ENCODE peak calls at places on chromosome 13, in ten cellular contexts. K, Z, U, E, I, M, T, L, O and F are unnamed samples. For H3K4me1, the result is how much of the 10 kb centered on the place peaks cover.

GRCh38 chr13:98536729-98537128 is 40.2 kb downstream of the STK24 start:
- DNase-seq in U (no peak), T (no peak), E (peak), Z (no peak), L (no peak), M (no peak), O (no peak), I (no peak), K (no peak), F (no peak)

GRCh38 chr13:52428295-52428694 is 22.1 kb downstream of the VPS36 start:
- DNase-seq in O (no peak), L (no peak), T (no peak), M (no peak), I (no peak), K (peak), E (no peak), U (no peak), Z (no peak), F (peak)

GRCh38 chr13:77310579-77311279 is 16.2 kb downstream of the MYCBP2 start:
- DNase-seq in K (peak), T (no peak), O (no peak), L (no peak), M (no peak), Z (no peak), I (no peak), E (no peak), U (no peak), F (no peak)

GRCh38 chr13:30618186-30618937 is 642 bp downstream of the USPL1 start:
- DNase-seq in L (peak), M (no peak), Z (peak), O (no peak), U (peak), E (peak), I (no peak), K (peak), T (no peak), F (peak)

GRCh38 chr13:33524086-33524485 is 238.5 kb upstream of the STARD13 start:
- DNase-seq in I (no peak), Z (no peak), L (no peak), U (no peak), T (no peak), O (no peak), K (peak), E (no peak), M (no peak), F (no peak)

GRCh38 chr13:83377486-83377885 is 504.8 kb downstream of the SLITRK1 start:
- DNase-seq in I (no peak), O (no peak), Z (no peak), M (no peak), E (no peak), L (no peak), U (no peak), T (no peak), K (no peak), F (no peak)

GRCh38 chr13:114115191-114115671 is 17.2 kb downstream of the RASA3 start:
- DNase-seq in T (no peak), Z (peak), O (peak), M (no peak), I (no peak), K (peak), E (peak), L (no peak), U (peak), F (peak)

GRCh38 chr13:110518571-110518970 is 43.0 kb downstream of the RAB20 start:
- DNase-seq in L (no peak), M (no peak), E (peak), T (no peak), K (no peak), O (no peak), Z (peak), U (no peak), I (no peak), F (peak)

GRCh38 chr13:63741029-63741813 is 2325.6 kb upstream of the PCDH20 start:
- DNase-seq in Z (no peak), L (no peak), U (peak), I (peak), O (no peak), K (no peak), E (peak), T (no peak), M (no peak), F (no peak)

GRCh38 chr13:38494445-38494844 is 144.8 kb downstream of the UFM1 start:
- DNase-seq in K (no peak), O (no peak), Z (no peak), L (no peak), U (no peak), M (no peak), E (no peak), I (no peak), T (no peak), F (no peak)

GRCh38 chr13:112103971-112104872 is 37.3 kb downstream of the SOX1 start:
- DNase-seq in O (no peak), L (no peak), M (peak), Z (no peak), U (no peak), K (no peak), I (peak), E (peak), T (peak), F (no peak)

GRCh38 chr13:98279473-98280175 is 102.6 kb upstream of the RNF113B start:
- DNase-seq in I (no peak), T (no peak), K (peak), U (no peak), M (no peak), O (no peak), E (no peak), L (no peak), Z (no peak), F (no peak)

GRCh38 chr13:34657716-34658115 is 284.4 kb upstream of the NBEA start:
- DNase-seq in K (no peak), L (no peak), M (no peak), O (no peak), I (no peak), U (no peak), E (no peak), Z (no peak), T (no peak), F (no peak)

GRCh38 chr13:64855506-64855905 is 2374.6 kb downstream of the PCDH9 start:
- DNase-seq in Z (no peak), L (no peak), E (no peak), O (no peak), M (no peak), I (no peak), K (peak), U (no peak), T (no peak), F (no peak)

GRCh38 chr13:59776924-59777690 is 386.6 kb downstream of the DIAPH3 start:
- DNase-seq in L (no peak), E (no peak), O (no peak), U (no peak), K (peak), T (no peak), I (no peak), Z (no peak), M (no peak), F (no peak)

GRCh38 chr13:72180253-72180952 is 313.4 kb upstream of the DACH1 start:
- DNase-seq in L (no peak), T (peak), E (no peak), O (no peak), U (no peak), K (no peak), I (no peak), Z (no peak), M (no peak), F (no peak)

GRCh38 chr13:94143624-94144350 is 335.7 kb downstream of the DCT start:
- DNase-seq in K (no peak), U (no peak), E (no peak), L (no peak), I (no peak), T (peak), O (no peak), Z (no peak), M (peak), F (no peak)

GRCh38 chr13:77952276-77952675 is 33.6 kb upstream of the EDNRB start:
- DNase-seq in L (no peak), I (no peak), T (peak), O (no peak), U (no peak), K (no peak), M (no peak), Z (no peak), E (no peak), F (no peak)

GRCh38 chr13:113415825-113416224 is 37.5 kb downstream of the ADPRHL1 start:
- DNase-seq in Z (no peak), E (no peak), L (no peak), T (no peak), M (no peak), I (no peak), U (no peak), K (no peak), O (no peak), F (no peak)

GRCh38 chr13:61151062-61151461 is 264.6 kb downstream of the PCDH20 start:
- DNase-seq in I (no peak), O (no peak), E (no peak), K (no peak), L (no peak), M (no peak), Z (no peak), U (no peak), T (peak), F (no peak)

GRCh38 chr13:23651887-23652286 is 81.7 kb downstream of the TNFRSF19 start:
- DNase-seq in I (no peak), E (no peak), U (no peak), Z (no peak), L (no peak), T (no peak), K (no peak), O (no peak), M (no peak), F (no peak)

GRCh38 chr13:34347784-34348573 is 530.0 kb downstream of the RFC3 start:
- DNase-seq in E (no peak), M (no peak), L (peak), I (no peak), U (no peak), T (peak), K (no peak), Z (peak), O (no peak), F (peak)

GRCh38 chr13:60990032-60990733 is 425.5 kb downstream of the PCDH20 start:
- DNase-seq in L (no peak), T (peak), I (no peak), O (no peak), U (no peak), M (peak), Z (no peak), E (no peak), K (no peak), F (peak)

GRCh38 chr13:57418067-57418677 is 213.4 kb upstream of the PCDH17 start:
- DNase-seq in U (no peak), E (no peak), K (no peak), I (no peak), M (no peak), O (no peak), Z (no peak), L (no peak), T (no peak), F (no peak)

GRCh38 chr13:49669735-49670309 is 21.5 kb downstream of the EBPL start:
- DNase-seq in L (peak), M (no peak), U (no peak), Z (peak), E (peak), I (no peak), O (no peak), T (peak), K (peak), F (peak)

GRCh38 chr13:50136678-50137077 is 121.4 kb downstream of the KCNRG start:
- DNase-seq in T (no peak), Z (no peak), O (no peak), L (no peak), U (no peak), M (no peak), I (no peak), E (no peak), K (no peak), F (no peak)

GRCh38 chr13:77543711-77544110 is 8.2 kb downstream of the SCEL start:
- DNase-seq in K (no peak), L (no peak), Z (no peak), U (no peak), T (no peak), I (peak), M (no peak), E (no peak), O (no peak), F (no peak)

GRCh38 chr13:99694251-99694650 is 193.0 kb downstream of the TM9SF2 start:
- DNase-seq in K (no peak), T (no peak), E (no peak), Z (no peak), I (no peak), L (no peak), U (no peak), M (no peak), O (no peak), F (no peak)

GRCh38 chr13:47094734-47095434 is 198.0 kb upstream of the HTR2A start:
- DNase-seq in I (no peak), O (no peak), U (no peak), K (no peak), L (no peak), M (no peak), E (no peak), T (peak), Z (no peak), F (no peak)

GRCh38 chr13:97435794-97436193 is 1.8 kb downstream of the RAP2A start:
- DNase-seq in T (no peak), K (peak), U (no peak), E (no peak), Z (no peak), I (no peak), M (no peak), O (no peak), L (no peak), F (no peak)

GRCh38 chr13:37138169-37138568 is 32.7 kb upstream of the CSNK1A1L start:
- DNase-seq in E (no peak), I (no peak), U (no peak), O (no peak), M (peak), Z (no peak), K (no peak), T (peak), L (no peak), F (no peak)

GRCh38 chr13:42906257-42906656 is 85.8 kb downstream of the EPSTI1 start:
- DNase-seq in I (no peak), M (no peak), E (no peak), U (no peak), L (peak), T (no peak), Z (no peak), K (no peak), O (no peak), F (no peak)

GRCh38 chr13:99971576-99972189 is at the start of gene ZIC5:
- DNase-seq in K (no peak), M (peak), T (peak), U (no peak), L (no peak), O (no peak), Z (no peak), I (no peak), E (no peak), F (no peak)

GRCh38 chr13:45833663-45834062 is 17.9 kb downstream of the SIAH3 start:
- DNase-seq in E (no peak), M (no peak), K (peak), I (no peak), O (peak), L (peak), T (no peak), Z (no peak), U (no peak), F (no peak)

GRCh38 chr13:49409008-49409407 is 34.9 kb downstream of the CAB39L start:
- DNase-seq in T (no peak), U (no peak), M (no peak), O (no peak), E (no peak), K (no peak), L (no peak), Z (no peak), I (no peak), F (no peak)

GRCh38 chr13:73513751-73514150 is 454.9 kb downstream of the KLF5 start:
- DNase-seq in M (no peak), E (no peak), I (no peak), T (no peak), K (no peak), O (no peak), L (no peak), U (no peak), Z (no peak), F (no peak)

GRCh38 chr13:79628463-79628862 is 147.5 kb downstream of the NDFIP2 start:
- DNase-seq in Z (no peak), T (no peak), L (no peak), O (no peak), E (no peak), M (no peak), I (no peak), U (no peak), K (no peak), F (no peak)
- TF ChIP-seq POLR2AphosphoS5 in Z (no peak), T (no peak), L (peak), O (no peak), E (no peak), M (no peak), I (no peak), U (no peak), K (no peak), F (no peak)

DNA sequence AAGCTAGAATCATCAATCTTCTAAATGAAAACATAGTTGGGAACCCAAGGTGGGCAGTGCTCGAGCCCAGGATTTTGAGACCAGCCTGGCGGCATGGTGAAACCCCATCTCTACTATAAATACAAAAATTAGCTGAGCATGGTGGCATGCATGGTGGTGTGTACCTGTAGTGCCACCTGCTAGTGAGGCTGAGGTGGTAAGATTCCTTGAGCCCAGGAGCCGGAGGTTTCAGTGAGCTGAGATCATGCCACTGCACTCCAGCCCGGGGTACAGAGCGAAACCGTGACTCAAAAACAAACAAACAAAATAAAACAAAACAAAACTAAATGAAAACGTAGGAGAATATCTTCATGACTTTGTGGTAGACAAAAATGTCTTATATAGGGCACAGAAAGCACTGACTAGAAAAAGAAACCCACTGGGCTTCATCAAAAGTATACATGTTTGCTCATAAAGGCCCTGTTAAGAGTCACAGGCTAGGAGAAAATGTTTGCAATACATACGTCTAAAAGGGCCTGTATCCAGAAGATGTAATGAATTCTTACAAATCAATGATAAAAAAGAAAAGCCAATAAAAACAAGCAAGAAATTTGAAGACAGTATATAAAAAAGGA is 353.6 kb downstream of the FGF9 start:
- DNase-seq in Z (no peak), E (no peak), K (no peak), M (no peak), T (no peak), U (no peak), O (no peak), L (no peak), I (peak), F (no peak)
- H3K4me1 ChIP-seq in Z (under half), E (under half), K (under half), M (under half), T (under half), U (under half), O (under half), L (under half), I (under half), F (under half)

DNA sequence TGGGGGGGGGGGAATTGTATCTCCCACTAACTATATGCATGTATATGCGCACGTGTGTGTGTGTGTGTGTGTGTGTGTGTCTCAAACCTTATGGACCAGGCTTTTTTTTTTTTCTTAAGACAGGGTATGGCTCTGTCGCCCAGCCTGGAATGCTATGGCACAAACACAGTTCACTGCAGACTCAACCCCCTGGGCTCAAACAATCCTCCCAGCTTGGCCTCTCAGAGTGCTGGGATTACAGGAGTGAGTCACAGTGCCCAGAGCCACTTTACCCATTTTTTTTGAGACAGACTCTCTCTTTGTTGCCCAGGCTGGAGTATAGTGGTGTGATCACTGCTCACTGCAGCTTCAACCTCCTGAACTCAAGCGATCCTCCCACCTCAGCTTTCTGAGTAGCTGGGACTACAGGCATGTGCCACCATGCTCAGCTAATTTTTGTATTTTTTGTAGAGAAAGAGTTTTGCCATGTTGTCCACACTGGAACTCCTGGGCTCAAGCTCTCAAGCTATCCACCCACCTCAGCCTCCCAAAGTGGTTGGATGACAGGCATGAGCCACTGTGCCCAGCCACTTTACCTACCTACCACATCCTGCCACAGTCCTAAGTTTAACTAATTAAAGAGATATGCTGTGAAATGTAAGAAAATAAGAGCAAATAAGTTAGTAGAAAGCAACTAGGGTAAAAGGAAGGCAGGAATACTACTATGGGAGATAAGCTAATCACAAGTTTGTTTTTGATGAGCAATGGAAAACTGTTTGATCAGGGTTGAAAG is 2.4 kb downstream of the ZMYM5 start:
- DNase-seq in Z (no peak), I (no peak), E (no peak), U (no peak), M (no peak), T (no peak), O (no peak), L (no peak), K (peak), F (no peak)
- H3K4me3 ChIP-seq in Z (peak), I (no peak), E (no peak), U (no peak), M (no peak), T (peak), O (no peak), L (no peak), K (no peak), F (peak)

DNA sequence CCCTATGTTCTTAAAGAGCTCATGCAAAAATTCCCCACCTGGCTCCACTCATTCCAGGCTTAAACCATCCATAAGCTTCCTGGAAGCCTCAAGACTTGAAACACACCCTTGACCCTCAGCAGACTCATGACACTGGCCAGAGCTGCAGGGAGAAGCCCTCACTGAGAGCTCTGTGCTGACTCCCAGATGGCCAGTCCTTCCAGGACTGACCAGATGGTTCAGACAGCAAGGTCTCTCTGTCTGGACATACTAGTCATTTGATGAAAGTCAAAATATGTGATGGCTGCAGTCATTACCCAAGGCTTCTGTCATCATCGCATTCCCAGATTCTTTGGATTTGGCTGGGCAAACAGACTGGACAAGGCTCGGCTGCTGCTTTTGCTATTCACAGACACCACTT is 397.4 kb downstream of the FOXO1 start:
- DNase-seq in I (no peak), E (no peak), T (no peak), L (no peak), K (no peak), M (no peak), U (no peak), O (no peak), Z (no peak), F (no peak)
- TF ChIP-seq POLR2AphosphoS5 in I (no peak), E (no peak), T (no peak), L (no peak), K (no peak), M (no peak), U (no peak), O (no peak), Z (no peak), F (peak)

GRCh38 chr13:79486433-79487188 is 5.7 kb downstream of the NDFIP2 start:
- DNase-seq in K (no peak), T (no peak), E (no peak), L (no peak), I (no peak), O (no peak), Z (no peak), M (no peak), U (no peak), F (no peak)
- H3K4me1 ChIP-seq in K (under half), T (under half), E (under half), L (under half), I (under half), O (under half), Z (half or more), M (under half), U (half or more), F (half or more)